ENCODE peak calls at places on chromosome 15, in eight cellular contexts. E is GM19239; F is nucleus accumbens; O is NCI-H748 treated with DMSO at 0.1 percent for 48 hours; G is left lobe of liver; W is activated CD8-positive, alpha-beta memory T cell treated with anti-CD3 and anti-CD28 coated beads, Interleukin-2, amount 50 U/mL, for 48 hours; V is HS-5; J is kidney. C is an unnamed sample.

GRCh38 chr15:66691727-66692126 is 10.3 kb upstream of the SMAD6 start:
- DNase-seq in E (no peak), F (no peak), O (no peak), G (no peak), W (no peak), V (no peak), J (no peak), C (no peak)

GRCh38 chr15:75578948-75579908 is at the start of gene PTPN9:
- DNase-seq in E (peak), F (peak), O (peak), G (peak), W (peak), V (no peak), J (peak), C (peak)

GRCh38 chr15:35019401-35020327 is 31.6 kb upstream of the ZNF770 start:
- DNase-seq in E (no peak), F (no peak), O (no peak), G (no peak), W (no peak), V (no peak), J (no peak), C (no peak)

GRCh38 chr15:92079047-92079446 is 225.5 kb downstream of the SLCO3A1 start:
- DNase-seq in E (no peak), F (no peak), O (no peak), G (no peak), W (no peak), V (no peak), J (no peak), C (no peak)

GRCh38 chr15:68497206-68497910 is 65.4 kb upstream of the ITGA11 start:
- DNase-seq in E (no peak), F (no peak), O (no peak), G (peak), W (peak), V (no peak), J (no peak), C (no peak)

GRCh38 chr15:71440479-71441071 is 325.3 kb downstream of the THSD4 start:
- DNase-seq in E (no peak), F (no peak), O (peak), G (no peak), W (no peak), V (peak), J (no peak), C (peak)

GRCh38 chr15:35167675-35168074 is 82.6 kb upstream of the NANOGP8 start:
- DNase-seq in E (no peak), F (no peak), O (no peak), G (no peak), W (no peak), V (no peak), J (no peak), C (no peak)

GRCh38 chr15:77160562-77161481 is 89.9 kb upstream of the TSPAN3 start:
- DNase-seq in E (no peak), F (no peak), O (no peak), G (no peak), W (no peak), V (no peak), J (no peak), C (peak)

GRCh38 chr15:74191798-74192197 is 10.8 kb downstream of the STRA6 start:
- DNase-seq in E (no peak), F (no peak), O (no peak), G (no peak), W (no peak), V (no peak), J (no peak), C (no peak)

GRCh38 chr15:70602834-70603560 is 160.4 kb downstream of the UACA start:
- DNase-seq in E (no peak), F (peak), O (no peak), G (no peak), W (no peak), V (no peak), J (no peak), C (no peak)

GRCh38 chr15:81398910-81399551 is 25.0 kb upstream of the TMC3 start:
- DNase-seq in E (no peak), F (no peak), O (no peak), G (no peak), W (no peak), V (no peak), J (no peak), C (no peak)

GRCh38 chr15:57503051-57503702 is 88.5 kb upstream of the MYZAP start:
- DNase-seq in E (no peak), F (no peak), O (no peak), G (no peak), W (no peak), V (no peak), J (no peak), C (no peak)

GRCh38 chr15:55224892-55225291 is 28.2 kb upstream of the RSL24D1 start:
- DNase-seq in E (no peak), F (no peak), O (no peak), G (peak), W (no peak), V (no peak), J (no peak), C (no peak)

GRCh38 chr15:78209646-78210348 is 24.6 kb downstream of the ACSBG1 start:
- DNase-seq in E (no peak), F (no peak), O (no peak), G (peak), W (no peak), V (no peak), J (peak), C (peak)

GRCh38 chr15:59371458-59372351 is 966 bp downstream of the MYO1E start:
- DNase-seq in E (no peak), F (peak), O (no peak), G (peak), W (no peak), V (no peak), J (peak), C (peak)

GRCh38 chr15:101068523-101068960 is 149.4 kb downstream of the LRRK1 start:
- DNase-seq in E (no peak), F (no peak), O (no peak), G (no peak), W (no peak), V (no peak), J (peak), C (no peak)

GRCh38 chr15:43100971-43101370 is 4.9 kb downstream of the UBR1 start:
- DNase-seq in E (no peak), F (no peak), O (no peak), G (no peak), W (no peak), V (no peak), J (no peak), C (no peak)

GRCh38 chr15:101086394-101087171 is 165.3 kb downstream of the CHSY1 start:
- DNase-seq in E (no peak), F (no peak), O (no peak), G (no peak), W (no peak), V (no peak), J (no peak), C (no peak)

GRCh38 chr15:36912311-36912712 is 188.0 kb downstream of the MEIS2 start:
- DNase-seq in E (no peak), F (no peak), O (no peak), G (no peak), W (no peak), V (no peak), J (no peak), C (no peak)

GRCh38 chr15:95559875-95560394 is 770.6 kb upstream of the NR2F2 start:
- DNase-seq in E (no peak), F (no peak), O (no peak), G (no peak), W (no peak), V (peak), J (no peak), C (no peak)

GRCh38 chr15:35471024-35471423 is 74.9 kb downstream of the DPH6 start:
- DNase-seq in E (no peak), F (no peak), O (no peak), G (no peak), W (no peak), V (no peak), J (no peak), C (no peak)